ENCODE peak calls at places on chromosomes 7 and 10, in five cellular contexts. D, V, I, M and E are unnamed samples.

GRCh38 chr7:100951172-100951571 is 1.8 kb downstream of the MUC3A start:
- DNase-seq in I (no peak), D (no peak), M (peak; percentile 87), V (no peak), E (no peak)

GRCh38 chr7:27241189-27242045 is 1.2 kb upstream of the EVX1 start:
- DNase-seq in V (no peak), M (no peak), I (no peak), D (no peak), E (peak; percentile 55)

GRCh38 chr10:129057856-129058663 is 409.0 kb upstream of the MGMT start:
- DNase-seq in I (no peak), D (no peak), V (no peak), M (no peak), E (no peak)

GRCh38 chr7:2962860-2963259 is 80.8 kb downstream of the CARD11 start:
- DNase-seq in V (no peak), I (no peak), M (no peak), D (no peak), E (no peak)

GRCh38 chr7:21422747-21423146 is 5.1 kb upstream of the SP4 start:
- DNase-seq in I (no peak), M (no peak), D (no peak), V (no peak), E (no peak)

GRCh38 chr10:51224610-51225230 is 150.4 kb downstream of the PRKG1 start:
- DNase-seq in V (no peak), I (no peak), D (no peak), M (no peak), E (no peak)

GRCh38 chr10:122476034-122476695 is 14.8 kb downstream of the HTRA1 start:
- DNase-seq in I (peak; percentile 54), D (no peak), V (no peak), M (peak; percentile 50), E (no peak)

GRCh38 chr10:31083765-31084184 is 52.1 kb upstream of the ZNF438 start:
- DNase-seq in V (peak; percentile 39), D (no peak), M (peak; percentile 58), I (no peak), E (no peak)

GRCh38 chr10:30857803-30858202 is 173.9 kb downstream of the ZNF438 start:
- DNase-seq in D (no peak), M (no peak), I (peak; percentile 88), V (peak; percentile 75), E (no peak)